ENCODE peak calls at places on chromosome 1, in five cellular contexts. One of them, this sample, is unnamed.

GRCh38 chr1:7929637-7930036 is 11.0 kb downstream of the TNFRSF9 start:
- DNase-seq in PC-3: no peak
- DNase-seq in skeletal muscle cell: no peak
- DNase-seq in AG10803: no peak
- DNase-seq in heart right ventricle: no peak
- DNase-seq in this sample: no peak

GRCh38 chr1:223486366-223486765 is 93.2 kb downstream of the CCDC185 start:
- DNase-seq in PC-3: peak
- DNase-seq in skeletal muscle cell: no peak
- DNase-seq in AG10803: no peak
- DNase-seq in heart right ventricle: no peak
- DNase-seq in this sample: no peak

GRCh38 chr1:2091611-2092604 is 41.7 kb downstream of the PRKCZ start:
- DNase-seq in PC-3: no peak
- DNase-seq in skeletal muscle cell: no peak
- DNase-seq in AG10803: peak
- DNase-seq in heart right ventricle: peak
- DNase-seq in this sample: peak

GRCh38 chr1:22096036-22096435 is 43.5 kb downstream of the CDC42 start:
- DNase-seq in PC-3: peak
- DNase-seq in skeletal muscle cell: no peak
- DNase-seq in AG10803: no peak
- DNase-seq in heart right ventricle: no peak
- DNase-seq in this sample: no peak

GRCh38 chr1:225653463-225654276 is 747 bp upstream of the ENAH start:
- DNase-seq in PC-3: peak
- DNase-seq in skeletal muscle cell: peak
- DNase-seq in AG10803: peak
- DNase-seq in heart right ventricle: peak
- DNase-seq in this sample: peak

GRCh38 chr1:226548281-226549093 is at the start of gene STUM:
- DNase-seq in PC-3: peak
- DNase-seq in skeletal muscle cell: no peak
- DNase-seq in AG10803: peak
- DNase-seq in heart right ventricle: peak
- DNase-seq in this sample: no peak

GRCh38 chr1:61156576-61157239 is 74.3 kb downstream of the NFIA start:
- DNase-seq in PC-3: no peak
- DNase-seq in skeletal muscle cell: no peak
- DNase-seq in AG10803: no peak
- DNase-seq in heart right ventricle: no peak
- DNase-seq in this sample: no peak

GRCh38 chr1:234702342-234703000 is 92.5 kb upstream of the IRF2BP2 start:
- DNase-seq in PC-3: no peak
- DNase-seq in skeletal muscle cell: no peak
- DNase-seq in AG10803: peak
- DNase-seq in heart right ventricle: no peak
- DNase-seq in this sample: peak

GRCh38 chr1:84435159-84435558 is 36.9 kb downstream of the DNASE2B start:
- DNase-seq in PC-3: no peak
- DNase-seq in skeletal muscle cell: no peak
- DNase-seq in AG10803: no peak
- DNase-seq in heart right ventricle: no peak
- DNase-seq in this sample: no peak

GRCh38 chr1:3170566-3171453 is 101.8 kb downstream of the PRDM16 start:
- DNase-seq in PC-3: no peak
- DNase-seq in skeletal muscle cell: no peak
- DNase-seq in AG10803: peak
- DNase-seq in heart right ventricle: peak
- DNase-seq in this sample: peak

GRCh38 chr1:1540015-1540816 is at the start of gene TMEM240:
- DNase-seq in PC-3: no peak
- DNase-seq in skeletal muscle cell: peak
- DNase-seq in AG10803: peak
- DNase-seq in heart right ventricle: peak
- DNase-seq in this sample: peak

GRCh38 chr1:180228648-180229482 is 1.2 kb upstream of the LHX4 start:
- DNase-seq in PC-3: no peak
- DNase-seq in skeletal muscle cell: no peak
- DNase-seq in AG10803: no peak
- DNase-seq in heart right ventricle: no peak
- DNase-seq in this sample: no peak

GRCh38 chr1:51443555-51443954 is 75.5 kb downstream of the EPS15 start:
- DNase-seq in PC-3: no peak
- DNase-seq in skeletal muscle cell: no peak
- DNase-seq in AG10803: no peak
- DNase-seq in heart right ventricle: no peak
- DNase-seq in this sample: no peak
- H3K4me3 ChIP-seq in PC-3: no peak
- H3K4me3 ChIP-seq in skeletal muscle cell: no peak
- H3K4me3 ChIP-seq in AG10803: no peak
- H3K4me3 ChIP-seq in heart right ventricle: no peak
- H3K4me3 ChIP-seq in this sample: no peak

GRCh38 chr1:33342041-33342723 is 21.3 kb upstream of the A3GALT2 start:
- DNase-seq in PC-3: peak
- DNase-seq in skeletal muscle cell: peak
- DNase-seq in AG10803: peak
- DNase-seq in heart right ventricle: peak
- DNase-seq in this sample: peak
- H3K4me3 ChIP-seq in PC-3: peak
- H3K4me3 ChIP-seq in skeletal muscle cell: no peak
- H3K4me3 ChIP-seq in AG10803: peak
- H3K4me3 ChIP-seq in heart right ventricle: peak
- H3K4me3 ChIP-seq in this sample: peak

DNA sequence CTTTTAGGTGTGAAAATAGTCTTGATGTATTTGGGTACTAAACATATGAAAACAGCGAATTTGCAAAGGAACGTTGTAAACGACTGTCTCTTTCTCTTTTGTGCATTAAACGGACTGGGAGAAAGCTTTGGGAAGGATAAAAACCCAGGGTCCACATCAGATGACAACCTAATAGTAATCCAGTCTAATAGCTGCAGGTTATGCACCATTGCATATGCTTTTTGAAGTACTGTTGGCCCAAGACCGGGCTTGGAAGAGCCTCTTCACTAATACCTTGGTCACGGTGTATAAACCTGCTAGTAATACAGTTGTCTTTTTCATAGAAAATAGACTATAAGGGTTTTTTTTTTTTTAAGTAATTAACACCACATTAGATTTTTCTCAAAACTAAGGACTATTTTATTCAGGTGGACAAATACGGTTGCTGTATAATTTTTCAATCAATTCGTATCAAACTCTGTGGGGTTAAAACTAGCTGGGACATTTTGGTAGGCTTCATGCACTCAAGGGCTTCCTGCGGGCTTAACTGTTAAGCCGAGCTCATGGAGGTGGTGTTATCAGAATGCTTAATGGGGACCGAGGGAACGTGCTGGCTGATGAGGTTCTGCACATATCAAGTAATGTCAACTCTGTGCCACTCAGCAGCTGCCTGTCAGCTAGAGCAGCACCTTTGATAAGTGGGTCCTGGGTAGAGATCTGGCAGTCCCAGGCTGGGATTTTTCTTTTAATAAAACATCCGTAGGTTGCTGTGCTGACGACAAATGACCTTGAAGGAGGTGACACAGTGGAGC is 2.1 kb downstream of the RYR2 start:
- DNase-seq in PC-3: no peak
- DNase-seq in skeletal muscle cell: no peak
- DNase-seq in AG10803: no peak
- DNase-seq in heart right ventricle: peak
- DNase-seq in this sample: no peak
- H3K4me3 ChIP-seq in PC-3: no peak
- H3K4me3 ChIP-seq in skeletal muscle cell: no peak
- H3K4me3 ChIP-seq in AG10803: no peak
- H3K4me3 ChIP-seq in heart right ventricle: peak
- H3K4me3 ChIP-seq in this sample: no peak

GRCh38 chr1:201466492-201466891 is 2.5 kb downstream of the PHLDA3 start:
- DNase-seq in PC-3: peak
- DNase-seq in skeletal muscle cell: no peak
- DNase-seq in AG10803: peak
- DNase-seq in heart right ventricle: no peak
- DNase-seq in this sample: peak
- H3K4me3 ChIP-seq in PC-3: peak
- H3K4me3 ChIP-seq in skeletal muscle cell: peak
- H3K4me3 ChIP-seq in AG10803: peak
- H3K4me3 ChIP-seq in heart right ventricle: peak
- H3K4me3 ChIP-seq in this sample: peak

GRCh38 chr1:43982241-43982640 is 3.2 kb downstream of the B4GALT2 start:
- DNase-seq in PC-3: no peak
- DNase-seq in skeletal muscle cell: no peak
- DNase-seq in AG10803: no peak
- DNase-seq in heart right ventricle: no peak
- DNase-seq in this sample: no peak
- H3K4me3 ChIP-seq in PC-3: no peak
- H3K4me3 ChIP-seq in skeletal muscle cell: no peak
- H3K4me3 ChIP-seq in AG10803: no peak
- H3K4me3 ChIP-seq in heart right ventricle: no peak
- H3K4me3 ChIP-seq in this sample: no peak

GRCh38 chr1:172883844-172884243 is 166.9 kb downstream of the TNFSF18 start:
- DNase-seq in PC-3: peak
- DNase-seq in skeletal muscle cell: no peak
- DNase-seq in AG10803: no peak
- DNase-seq in heart right ventricle: no peak
- DNase-seq in this sample: no peak
- H3K4me3 ChIP-seq in PC-3: no peak
- H3K4me3 ChIP-seq in skeletal muscle cell: no peak
- H3K4me3 ChIP-seq in AG10803: no peak
- H3K4me3 ChIP-seq in heart right ventricle: no peak
- H3K4me3 ChIP-seq in this sample: no peak